ENCODE peak calls at places on chromosome 14, in seven cellular contexts. F is H1, W is GM12878, X is SK-N-SH, T is HCT116, P is K562, D is HepG2. G is an unnamed sample.

GRCh38 chr14:65019944-65020566 is 33.4 kb downstream of the FNTB start:
- DNase-seq in F (no peak), W (no peak), X (peak), T (peak), P (peak), D (peak), G (peak)

GRCh38 chr14:104104006-104104901 is 18.8 kb downstream of the ASPG start:
- DNase-seq in F (peak), W (no peak), X (no peak), T (no peak), P (no peak), D (no peak), G (no peak)

GRCh38 chr14:33790996-33791395 is 159.9 kb downstream of the EGLN3 start:
- DNase-seq in F (no peak), W (peak), X (no peak), T (no peak), P (no peak), D (no peak), G (no peak)

GRCh38 chr14:21653331-21653885 is at the start of gene OR4E2:
- DNase-seq in F (no peak), W (no peak), X (no peak), T (no peak), P (no peak), D (no peak), G (no peak)

GRCh38 chr14:91744068-91744480 is 12.2 kb upstream of the CATSPERB start:
- DNase-seq in F (no peak), W (no peak), X (no peak), T (peak), P (peak), D (no peak), G (peak)

GRCh38 chr14:75428230-75429104 is 645 bp downstream of the JDP2 start:
- DNase-seq in F (no peak), W (no peak), X (peak), T (no peak), P (peak), D (no peak), G (no peak)

GRCh38 chr14:76724827-76725550 is 36.3 kb upstream of the VASH1 start:
- DNase-seq in F (no peak), W (no peak), X (no peak), T (no peak), P (no peak), D (no peak), G (no peak)

GRCh38 chr14:100899841-100900771 is 3.4 kb downstream of the RTL1 start:
- DNase-seq in F (peak), W (no peak), X (peak), T (no peak), P (peak), D (peak), G (peak)

GRCh38 chr14:105080161-105080560 is 14.9 kb upstream of the GPR132 start:
- DNase-seq in F (no peak), W (no peak), X (no peak), T (no peak), P (no peak), D (no peak), G (no peak)

GRCh38 chr14:81565441-81566290 is 32.0 kb upstream of the SEL1L start:
- DNase-seq in F (no peak), W (no peak), X (no peak), T (peak), P (peak), D (peak), G (peak)

GRCh38 chr14:67187826-67188225 is 1.4 kb upstream of the GARIN2 start:
- DNase-seq in F (no peak), W (no peak), X (no peak), T (peak), P (no peak), D (no peak), G (no peak)

GRCh38 chr14:64816221-64816783 is 63.4 kb downstream of the SPTB start:
- DNase-seq in F (no peak), W (no peak), X (no peak), T (no peak), P (no peak), D (no peak), G (no peak)

GRCh38 chr14:57846631-57847030 is 19.3 kb downstream of the SLC35F4 start:
- DNase-seq in F (no peak), W (no peak), X (no peak), T (no peak), P (no peak), D (no peak), G (no peak)

GRCh38 chr14:71690478-71690877 is 241.8 kb upstream of the RGS6 start:
- DNase-seq in F (no peak), W (no peak), X (no peak), T (no peak), P (no peak), D (no peak), G (no peak)

GRCh38 chr14:71684323-71684722 is 247.9 kb upstream of the RGS6 start:
- DNase-seq in F (no peak), W (no peak), X (no peak), T (no peak), P (no peak), D (no peak), G (no peak)

GRCh38 chr14:71687115-71687836 is 245.0 kb upstream of the RGS6 start:
- DNase-seq in F (no peak), W (no peak), X (no peak), T (no peak), P (no peak), D (no peak), G (no peak)

GRCh38 chr14:71688576-71688975 is 243.7 kb upstream of the RGS6 start:
- DNase-seq in F (no peak), W (no peak), X (no peak), T (no peak), P (no peak), D (peak), G (no peak)

GRCh38 chr14:71686677-71687076 is 245.6 kb upstream of the RGS6 start:
- DNase-seq in F (no peak), W (no peak), X (no peak), T (no peak), P (no peak), D (no peak), G (no peak)
- TF ChIP-seq JUND in F (no peak), W (no peak), X (no peak), T (no peak), P (no peak), D (no peak), G (no peak)

DNA sequence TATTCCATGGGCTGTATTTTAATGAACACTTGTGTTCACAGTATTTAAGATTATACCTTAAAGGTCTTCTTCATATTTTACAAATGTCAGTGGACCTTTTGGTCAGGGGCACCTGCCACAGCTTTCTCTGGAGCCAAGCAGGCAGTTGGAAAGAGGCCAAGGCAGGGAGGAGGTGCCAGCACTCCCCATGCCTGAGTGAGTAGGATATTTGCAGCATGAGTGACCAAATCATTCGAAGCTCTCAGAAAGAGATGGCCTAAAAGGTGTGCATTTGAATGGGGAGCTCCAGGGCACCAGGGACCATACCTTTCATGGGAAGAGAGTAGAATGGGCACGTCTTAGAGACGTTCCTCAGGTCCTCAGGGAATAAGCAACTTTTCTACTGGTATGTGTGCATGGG is 121.6 kb downstream of the GPR135 start:
- DNase-seq in F (no peak), W (no peak), X (no peak), T (no peak), P (no peak), D (no peak), G (no peak)
- TF ChIP-seq JUND in F (no peak), W (no peak), X (no peak), T (no peak), P (no peak), D (no peak), G (no peak)

DNA sequence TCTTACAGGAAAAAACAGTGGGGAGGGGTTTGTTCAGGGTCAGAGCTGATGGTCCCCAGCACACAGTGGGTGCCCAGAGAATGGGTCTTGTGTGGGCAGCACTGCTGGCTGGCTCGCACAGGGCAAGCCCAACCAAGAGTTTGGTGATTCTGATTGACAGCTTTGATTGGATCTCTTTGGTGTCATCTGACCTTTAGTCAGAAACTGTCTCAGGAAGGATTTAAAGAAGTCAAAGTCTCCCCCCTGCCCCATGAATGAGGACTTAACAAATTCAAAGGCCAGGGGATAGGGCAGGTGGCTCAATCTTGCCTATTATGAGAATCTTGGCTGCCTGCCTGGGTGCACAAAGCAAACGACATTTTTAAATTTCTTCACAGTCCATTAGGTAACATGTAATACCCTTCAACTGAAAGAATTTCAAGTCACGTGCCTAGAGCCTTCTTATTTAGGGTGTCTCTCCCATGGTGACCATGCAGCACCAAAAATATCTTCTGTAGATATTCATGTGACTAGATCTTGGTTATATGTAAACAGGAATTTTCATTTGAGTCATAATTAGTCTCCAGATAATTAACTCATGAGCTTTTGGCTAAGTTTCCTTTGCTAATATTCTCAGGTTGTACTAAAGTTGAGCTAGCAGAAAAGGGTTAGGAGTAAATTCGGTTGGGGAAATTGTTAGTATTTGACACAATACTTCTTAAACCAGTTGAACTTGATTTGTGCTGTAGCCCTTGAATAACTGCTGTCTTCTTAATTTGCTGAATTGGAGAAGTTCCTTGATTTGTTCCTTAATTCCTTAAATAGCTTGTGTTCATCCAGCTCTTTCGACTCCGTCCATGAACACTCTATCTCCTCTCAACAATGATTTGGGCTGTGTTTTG is 54.5 kb upstream of the HECTD1 start:
- DNase-seq in F (no peak), W (peak), X (no peak), T (no peak), P (no peak), D (peak), G (peak)
- TF ChIP-seq JUND in F (no peak), W (no peak), X (no peak), T (no peak), P (no peak), D (no peak), G (no peak)

GRCh38 chr14:94481468-94482131 is 5.6 kb upstream of the SERPINA9 start:
- DNase-seq in F (no peak), W (peak), X (no peak), T (no peak), P (no peak), D (peak), G (no peak)
- TF ChIP-seq JUND in F (no peak), W (no peak), X (no peak), T (no peak), P (no peak), D (no peak), G (no peak)

GRCh38 chr14:24368215-24368561 is 204 bp downstream of the NFATC4 start:
- DNase-seq in F (peak), W (no peak), X (no peak), T (no peak), P (no peak), D (no peak), G (no peak)

GRCh38 chr14:24366664-24367505 is 1.1 kb upstream of the NFATC4 start:
- DNase-seq in F (peak), W (peak), X (peak), T (peak), P (peak), D (peak), G (peak)

GRCh38 chr14:24368562-24369252 is 723 bp downstream of the NFATC4 start:
- DNase-seq in F (peak), W (no peak), X (peak), T (no peak), P (peak), D (no peak), G (peak)

GRCh38 chr14:24366375-24366663 is 1.7 kb upstream of the NFATC4 start:
- DNase-seq in F (no peak), W (no peak), X (no peak), T (no peak), P (no peak), D (no peak), G (no peak)

GRCh38 chr14:24367506-24368214 is at the start of gene NFATC4:
- DNase-seq in F (peak), W (no peak), X (peak), T (peak), P (peak), D (peak), G (peak)
- TF ChIP-seq JUND in F (no peak), W (no peak), X (no peak), T (no peak), P (no peak), D (no peak), G (no peak)

GRCh38 chr14:106210650-106211049 is 684.3 kb downstream of the TMEM121 start:
- DNase-seq in F (no peak), W (no peak), X (no peak), T (no peak), P (peak), D (no peak), G (peak)
- TF ChIP-seq JUND in F (no peak), W (no peak), X (no peak), T (no peak), P (no peak), D (no peak), G (no peak)

GRCh38 chr14:24426912-24427536 is 2.4 kb downstream of the CBLN3 start:
- DNase-seq in F (no peak), W (no peak), X (no peak), T (no peak), P (no peak), D (peak), G (no peak)

GRCh38 chr14:24426150-24426911 is 3.1 kb downstream of the CBLN3 start:
- DNase-seq in F (no peak), W (no peak), X (no peak), T (no peak), P (no peak), D (no peak), G (no peak)

GRCh38 chr14:24427537-24428508 is 1.6 kb downstream of the CBLN3 start:
- DNase-seq in F (no peak), W (no peak), X (no peak), T (no peak), P (no peak), D (peak), G (no peak)

GRCh38 chr14:24422694-24423531 is 6.6 kb downstream of the CBLN3 start:
- DNase-seq in F (peak), W (no peak), X (no peak), T (no peak), P (no peak), D (no peak), G (no peak)

DNA sequence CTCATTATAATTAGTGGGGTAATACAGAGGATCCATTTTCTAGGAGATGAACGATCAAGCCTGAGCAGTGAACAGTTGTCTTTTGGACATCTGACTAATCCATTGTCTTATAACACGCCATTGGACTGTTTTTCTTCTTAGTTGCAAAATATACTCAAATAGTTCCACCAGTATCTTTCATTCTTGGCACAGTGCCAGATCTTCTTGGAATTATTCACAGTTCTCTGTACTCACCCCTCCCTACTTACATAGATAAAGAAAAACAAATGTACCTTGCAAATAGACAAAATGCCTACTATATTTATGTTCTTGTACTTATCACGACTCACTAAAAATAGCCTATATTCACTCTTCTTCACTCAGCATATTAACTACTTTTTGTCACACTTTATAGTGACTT is 3.8 kb downstream of the CBLN3 start:
- DNase-seq in F (no peak), W (no peak), X (no peak), T (no peak), P (peak), D (peak), G (no peak)
- TF ChIP-seq JUND in F (no peak), W (no peak), X (no peak), T (no peak), P (no peak), D (no peak), G (no peak)

DNA sequence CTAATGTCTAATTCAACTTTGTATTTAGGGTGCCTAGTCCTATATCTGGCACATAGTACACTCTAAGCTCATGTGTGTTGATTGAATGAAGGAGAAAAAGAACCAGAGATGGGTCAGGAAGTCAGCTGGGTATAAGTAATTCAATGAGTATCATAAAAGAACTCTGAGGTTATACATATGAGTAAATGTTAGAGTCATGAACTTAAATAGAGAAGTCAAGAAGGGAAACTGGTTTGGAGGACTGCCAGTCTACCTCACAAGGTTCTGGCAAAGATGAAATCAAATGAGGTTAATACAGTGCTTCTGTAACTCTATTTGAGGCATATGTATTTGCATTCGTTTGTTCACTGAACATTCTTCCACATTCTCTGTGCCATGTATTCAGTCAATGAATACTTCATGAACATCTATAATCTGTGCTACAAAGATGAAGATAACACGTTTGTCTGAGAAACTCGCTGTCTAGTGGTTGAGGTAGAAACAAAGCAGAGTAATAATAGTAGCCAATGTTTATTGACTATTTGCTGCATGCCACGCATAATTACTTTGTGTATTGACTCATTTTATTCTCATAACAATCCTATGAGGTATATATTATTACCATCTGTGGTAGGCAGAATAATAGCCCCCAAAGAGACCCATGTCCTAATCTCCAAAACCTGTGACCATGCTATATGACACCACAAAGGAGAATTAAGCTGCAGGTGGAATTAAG is 88.9 kb downstream of the PTGER2 start:
- DNase-seq in F (no peak), W (peak), X (no peak), T (no peak), P (no peak), D (no peak), G (no peak)
- TF ChIP-seq JUND in F (no peak), W (no peak), X (no peak), T (no peak), P (no peak), D (no peak), G (no peak)